ENCODE peak calls at places on chromosomes 11 and 22, in four cellular contexts. One of them, this sample, is unnamed.

GRCh38 chr22:44710474-44711235 is 8.7 kb downstream of the PRR5 start:
- DNase-seq in dermis blood vessel endothelial cell: no peak
- DNase-seq in activated CD8-positive, alpha-beta memory T cell treated with anti-CD3 and anti-CD28 coated beads, Interleukin-2, amount 50 U/mL, for 48 hours: peak
- DNase-seq in stimulated activated CD8-positive, alpha-beta memory T cell treated with anti-CD3 and anti-CD28 coated beads, Interleukin-2, amount 100 ng/mL, for 1 hour: no peak
- DNase-seq in this sample: peak

GRCh38 chr11:56027354-56027753 is at the start of gene OR5AS1:
- DNase-seq in dermis blood vessel endothelial cell: no peak
- DNase-seq in activated CD8-positive, alpha-beta memory T cell treated with anti-CD3 and anti-CD28 coated beads, Interleukin-2, amount 50 U/mL, for 48 hours: no peak
- DNase-seq in stimulated activated CD8-positive, alpha-beta memory T cell treated with anti-CD3 and anti-CD28 coated beads, Interleukin-2, amount 100 ng/mL, for 1 hour: no peak
- DNase-seq in this sample: no peak

GRCh38 chr11:10265936-10266335 is 28.1 kb downstream of the SBF2 start:
- DNase-seq in dermis blood vessel endothelial cell: no peak
- DNase-seq in activated CD8-positive, alpha-beta memory T cell treated with anti-CD3 and anti-CD28 coated beads, Interleukin-2, amount 50 U/mL, for 48 hours: no peak
- DNase-seq in stimulated activated CD8-positive, alpha-beta memory T cell treated with anti-CD3 and anti-CD28 coated beads, Interleukin-2, amount 100 ng/mL, for 1 hour: no peak
- DNase-seq in this sample: no peak

GRCh38 chr11:68331338-68331947 is 19.1 kb downstream of the LRP5 start:
- DNase-seq in dermis blood vessel endothelial cell: peak
- DNase-seq in activated CD8-positive, alpha-beta memory T cell treated with anti-CD3 and anti-CD28 coated beads, Interleukin-2, amount 50 U/mL, for 48 hours: no peak
- DNase-seq in stimulated activated CD8-positive, alpha-beta memory T cell treated with anti-CD3 and anti-CD28 coated beads, Interleukin-2, amount 100 ng/mL, for 1 hour: no peak
- DNase-seq in this sample: peak

GRCh38 chr11:105135873-105136272 is 3.7 kb downstream of the CARD18 start:
- DNase-seq in dermis blood vessel endothelial cell: no peak
- DNase-seq in activated CD8-positive, alpha-beta memory T cell treated with anti-CD3 and anti-CD28 coated beads, Interleukin-2, amount 50 U/mL, for 48 hours: no peak
- DNase-seq in stimulated activated CD8-positive, alpha-beta memory T cell treated with anti-CD3 and anti-CD28 coated beads, Interleukin-2, amount 100 ng/mL, for 1 hour: no peak
- DNase-seq in this sample: no peak

GRCh38 chr11:104668797-104669463 is 229.3 kb downstream of the CASP12 start:
- DNase-seq in dermis blood vessel endothelial cell: peak
- DNase-seq in activated CD8-positive, alpha-beta memory T cell treated with anti-CD3 and anti-CD28 coated beads, Interleukin-2, amount 50 U/mL, for 48 hours: no peak
- DNase-seq in stimulated activated CD8-positive, alpha-beta memory T cell treated with anti-CD3 and anti-CD28 coated beads, Interleukin-2, amount 100 ng/mL, for 1 hour: no peak
- DNase-seq in this sample: no peak

GRCh38 chr11:66012371-66012945 is 650 bp downstream of the CST6 start:
- DNase-seq in dermis blood vessel endothelial cell: no peak
- DNase-seq in activated CD8-positive, alpha-beta memory T cell treated with anti-CD3 and anti-CD28 coated beads, Interleukin-2, amount 50 U/mL, for 48 hours: no peak
- DNase-seq in stimulated activated CD8-positive, alpha-beta memory T cell treated with anti-CD3 and anti-CD28 coated beads, Interleukin-2, amount 100 ng/mL, for 1 hour: no peak
- DNase-seq in this sample: no peak

GRCh38 chr22:31628362-31628761 is 33.7 kb downstream of the PISD start:
- DNase-seq in dermis blood vessel endothelial cell: no peak
- DNase-seq in activated CD8-positive, alpha-beta memory T cell treated with anti-CD3 and anti-CD28 coated beads, Interleukin-2, amount 50 U/mL, for 48 hours: no peak
- DNase-seq in stimulated activated CD8-positive, alpha-beta memory T cell treated with anti-CD3 and anti-CD28 coated beads, Interleukin-2, amount 100 ng/mL, for 1 hour: no peak
- DNase-seq in this sample: no peak

GRCh38 chr22:26806445-26807170 is 149.2 kb downstream of the MIAT start:
- DNase-seq in dermis blood vessel endothelial cell: no peak
- DNase-seq in activated CD8-positive, alpha-beta memory T cell treated with anti-CD3 and anti-CD28 coated beads, Interleukin-2, amount 50 U/mL, for 48 hours: no peak
- DNase-seq in stimulated activated CD8-positive, alpha-beta memory T cell treated with anti-CD3 and anti-CD28 coated beads, Interleukin-2, amount 100 ng/mL, for 1 hour: no peak
- DNase-seq in this sample: no peak

GRCh38 chr11:66617148-66617814 is 851 bp downstream of the RBM14 start:
- DNase-seq in dermis blood vessel endothelial cell: peak
- DNase-seq in activated CD8-positive, alpha-beta memory T cell treated with anti-CD3 and anti-CD28 coated beads, Interleukin-2, amount 50 U/mL, for 48 hours: no peak
- DNase-seq in stimulated activated CD8-positive, alpha-beta memory T cell treated with anti-CD3 and anti-CD28 coated beads, Interleukin-2, amount 100 ng/mL, for 1 hour: no peak
- DNase-seq in this sample: no peak

GRCh38 chr11:64776425-64776824 is 1.9 kb downstream of the SF1 start:
- DNase-seq in dermis blood vessel endothelial cell: no peak
- DNase-seq in activated CD8-positive, alpha-beta memory T cell treated with anti-CD3 and anti-CD28 coated beads, Interleukin-2, amount 50 U/mL, for 48 hours: no peak
- DNase-seq in stimulated activated CD8-positive, alpha-beta memory T cell treated with anti-CD3 and anti-CD28 coated beads, Interleukin-2, amount 100 ng/mL, for 1 hour: no peak
- DNase-seq in this sample: no peak

GRCh38 chr11:26823963-26824362 is 102.1 kb upstream of the SLC5A12 start:
- DNase-seq in dermis blood vessel endothelial cell: no peak
- DNase-seq in activated CD8-positive, alpha-beta memory T cell treated with anti-CD3 and anti-CD28 coated beads, Interleukin-2, amount 50 U/mL, for 48 hours: no peak
- DNase-seq in stimulated activated CD8-positive, alpha-beta memory T cell treated with anti-CD3 and anti-CD28 coated beads, Interleukin-2, amount 100 ng/mL, for 1 hour: no peak
- DNase-seq in this sample: no peak

GRCh38 chr11:62387381-62387780 is 31.5 kb upstream of the SCGB1A1 start:
- DNase-seq in dermis blood vessel endothelial cell: no peak
- DNase-seq in activated CD8-positive, alpha-beta memory T cell treated with anti-CD3 and anti-CD28 coated beads, Interleukin-2, amount 50 U/mL, for 48 hours: no peak
- DNase-seq in stimulated activated CD8-positive, alpha-beta memory T cell treated with anti-CD3 and anti-CD28 coated beads, Interleukin-2, amount 100 ng/mL, for 1 hour: no peak
- DNase-seq in this sample: no peak

GRCh38 chr11:100031973-100032372 is 655.1 kb upstream of the ARHGAP42 start:
- DNase-seq in dermis blood vessel endothelial cell: no peak
- DNase-seq in activated CD8-positive, alpha-beta memory T cell treated with anti-CD3 and anti-CD28 coated beads, Interleukin-2, amount 50 U/mL, for 48 hours: no peak
- DNase-seq in stimulated activated CD8-positive, alpha-beta memory T cell treated with anti-CD3 and anti-CD28 coated beads, Interleukin-2, amount 100 ng/mL, for 1 hour: no peak
- DNase-seq in this sample: no peak

GRCh38 chr11:75576445-75577049 is 14.5 kb downstream of the SERPINH1 start:
- DNase-seq in dermis blood vessel endothelial cell: no peak
- DNase-seq in activated CD8-positive, alpha-beta memory T cell treated with anti-CD3 and anti-CD28 coated beads, Interleukin-2, amount 50 U/mL, for 48 hours: no peak
- DNase-seq in stimulated activated CD8-positive, alpha-beta memory T cell treated with anti-CD3 and anti-CD28 coated beads, Interleukin-2, amount 100 ng/mL, for 1 hour: no peak
- DNase-seq in this sample: peak

GRCh38 chr22:46810856-46811786 is 48.7 kb downstream of the TBC1D22A start:
- DNase-seq in dermis blood vessel endothelial cell: no peak
- DNase-seq in activated CD8-positive, alpha-beta memory T cell treated with anti-CD3 and anti-CD28 coated beads, Interleukin-2, amount 50 U/mL, for 48 hours: no peak
- DNase-seq in stimulated activated CD8-positive, alpha-beta memory T cell treated with anti-CD3 and anti-CD28 coated beads, Interleukin-2, amount 100 ng/mL, for 1 hour: no peak
- DNase-seq in this sample: no peak

GRCh38 chr11:118533769-118534729 is 3.1 kb downstream of the TMEM25 start:
- DNase-seq in dermis blood vessel endothelial cell: no peak
- DNase-seq in activated CD8-positive, alpha-beta memory T cell treated with anti-CD3 and anti-CD28 coated beads, Interleukin-2, amount 50 U/mL, for 48 hours: no peak
- DNase-seq in stimulated activated CD8-positive, alpha-beta memory T cell treated with anti-CD3 and anti-CD28 coated beads, Interleukin-2, amount 100 ng/mL, for 1 hour: no peak
- DNase-seq in this sample: peak

GRCh38 chr11:100719809-100720221 is 32.7 kb downstream of the ARHGAP42 start:
- DNase-seq in dermis blood vessel endothelial cell: peak
- DNase-seq in activated CD8-positive, alpha-beta memory T cell treated with anti-CD3 and anti-CD28 coated beads, Interleukin-2, amount 50 U/mL, for 48 hours: no peak
- DNase-seq in stimulated activated CD8-positive, alpha-beta memory T cell treated with anti-CD3 and anti-CD28 coated beads, Interleukin-2, amount 100 ng/mL, for 1 hour: no peak
- DNase-seq in this sample: peak

GRCh38 chr22:45890351-45890635 is 86.7 kb downstream of the WNT7B start:
- DNase-seq in dermis blood vessel endothelial cell: no peak
- DNase-seq in activated CD8-positive, alpha-beta memory T cell treated with anti-CD3 and anti-CD28 coated beads, Interleukin-2, amount 50 U/mL, for 48 hours: no peak
- DNase-seq in stimulated activated CD8-positive, alpha-beta memory T cell treated with anti-CD3 and anti-CD28 coated beads, Interleukin-2, amount 100 ng/mL, for 1 hour: no peak
- DNase-seq in this sample: no peak

GRCh38 chr11:69950621-69951020 is 127.5 kb upstream of the ANO1 start:
- DNase-seq in dermis blood vessel endothelial cell: no peak
- DNase-seq in activated CD8-positive, alpha-beta memory T cell treated with anti-CD3 and anti-CD28 coated beads, Interleukin-2, amount 50 U/mL, for 48 hours: no peak
- DNase-seq in stimulated activated CD8-positive, alpha-beta memory T cell treated with anti-CD3 and anti-CD28 coated beads, Interleukin-2, amount 100 ng/mL, for 1 hour: no peak
- DNase-seq in this sample: no peak

GRCh38 chr22:30208631-30209603 is 37.6 kb downstream of the LIF start:
- DNase-seq in dermis blood vessel endothelial cell: peak
- DNase-seq in activated CD8-positive, alpha-beta memory T cell treated with anti-CD3 and anti-CD28 coated beads, Interleukin-2, amount 50 U/mL, for 48 hours: no peak
- DNase-seq in stimulated activated CD8-positive, alpha-beta memory T cell treated with anti-CD3 and anti-CD28 coated beads, Interleukin-2, amount 100 ng/mL, for 1 hour: no peak
- DNase-seq in this sample: peak

GRCh38 chr22:36435516-36436415 is 45.7 kb downstream of the TXN2 start:
- DNase-seq in dermis blood vessel endothelial cell: no peak
- DNase-seq in activated CD8-positive, alpha-beta memory T cell treated with anti-CD3 and anti-CD28 coated beads, Interleukin-2, amount 50 U/mL, for 48 hours: peak
- DNase-seq in stimulated activated CD8-positive, alpha-beta memory T cell treated with anti-CD3 and anti-CD28 coated beads, Interleukin-2, amount 100 ng/mL, for 1 hour: peak
- DNase-seq in this sample: peak

GRCh38 chr22:41768420-41768819 is 32.1 kb upstream of the CCDC134 start:
- DNase-seq in dermis blood vessel endothelial cell: peak
- DNase-seq in activated CD8-positive, alpha-beta memory T cell treated with anti-CD3 and anti-CD28 coated beads, Interleukin-2, amount 50 U/mL, for 48 hours: no peak
- DNase-seq in stimulated activated CD8-positive, alpha-beta memory T cell treated with anti-CD3 and anti-CD28 coated beads, Interleukin-2, amount 100 ng/mL, for 1 hour: no peak
- DNase-seq in this sample: no peak

GRCh38 chr11:12161137-12161536 is 50.7 kb downstream of the MICAL2 start:
- DNase-seq in dermis blood vessel endothelial cell: no peak
- DNase-seq in activated CD8-positive, alpha-beta memory T cell treated with anti-CD3 and anti-CD28 coated beads, Interleukin-2, amount 50 U/mL, for 48 hours: no peak
- DNase-seq in stimulated activated CD8-positive, alpha-beta memory T cell treated with anti-CD3 and anti-CD28 coated beads, Interleukin-2, amount 100 ng/mL, for 1 hour: no peak
- DNase-seq in this sample: no peak

GRCh38 chr11:9615031-9615451 is 41.6 kb downstream of the WEE1 start:
- DNase-seq in dermis blood vessel endothelial cell: peak
- DNase-seq in activated CD8-positive, alpha-beta memory T cell treated with anti-CD3 and anti-CD28 coated beads, Interleukin-2, amount 50 U/mL, for 48 hours: no peak
- DNase-seq in stimulated activated CD8-positive, alpha-beta memory T cell treated with anti-CD3 and anti-CD28 coated beads, Interleukin-2, amount 100 ng/mL, for 1 hour: no peak
- DNase-seq in this sample: no peak

GRCh38 chr11:108871867-108872266 is 207.0 kb downstream of the DDX10 start:
- DNase-seq in dermis blood vessel endothelial cell: no peak
- DNase-seq in activated CD8-positive, alpha-beta memory T cell treated with anti-CD3 and anti-CD28 coated beads, Interleukin-2, amount 50 U/mL, for 48 hours: no peak
- DNase-seq in stimulated activated CD8-positive, alpha-beta memory T cell treated with anti-CD3 and anti-CD28 coated beads, Interleukin-2, amount 100 ng/mL, for 1 hour: no peak
- DNase-seq in this sample: no peak